ENCODE peak calls at places on chromosomes 6 and 20, in five cellular contexts. V is HCT116; Z is Peyer's patch; J is CD8-positive, alpha-beta T cell; E is thoracic aorta. I is an unnamed sample.

GRCh38 chr6:133923938-133924593 is 29.0 kb upstream of the TBPL1 start:
- DNase-seq in V (peak; percentile 78), E (peak; percentile 21), Z (peak; percentile 86), J (peak; percentile 8), I (peak; percentile 62)

GRCh38 chr20:35146299-35146921 is 726 bp downstream of the EDEM2 start:
- DNase-seq in J (no peak), V (no peak), E (no peak), Z (peak; percentile 66), I (peak; percentile 11)

GRCh38 chr6:53128842-53129241 is 19.8 kb downstream of the GCM1 start:
- DNase-seq in J (no peak), Z (no peak), E (no peak), V (no peak), I (no peak)

GRCh38 chr6:148700713-148701392 is 46.0 kb upstream of the UST start:
- DNase-seq in V (no peak), Z (no peak), E (no peak), J (no peak), I (peak; percentile 53)

GRCh38 chr20:44683263-44684046 is 31.7 kb upstream of the CCN5 start:
- DNase-seq in V (peak; percentile 59), J (peak; percentile 10), Z (peak; percentile 79), E (no peak), I (peak; percentile 73)

GRCh38 chr6:31356216-31356945 is 598 bp downstream of the HLA-B start:
- DNase-seq in V (no peak), Z (peak; percentile 76), E (no peak), J (no peak), I (peak; percentile 57)

GRCh38 chr20:59788811-59789210 is 144.6 kb downstream of the SYCP2 start:
- DNase-seq in Z (no peak), E (no peak), V (no peak), J (no peak), I (no peak)

GRCh38 chr20:52217689-52218395 is 26.3 kb upstream of the ZFP64 start:
- DNase-seq in Z (no peak), V (no peak), J (no peak), E (no peak), I (peak; percentile 61)

GRCh38 chr20:32465092-32465900 is 107.2 kb downstream of the ASXL1 start:
- DNase-seq in Z (peak; percentile 95), E (no peak), J (no peak), V (no peak), I (no peak)

GRCh38 chr20:47220161-47220582 is 136.3 kb downstream of the ZMYND8 start:
- DNase-seq in V (peak; percentile 10), J (peak; percentile 7), E (no peak), Z (peak; percentile 65), I (no peak)

GRCh38 chr20:38404016-38404415 is 31.1 kb downstream of the SNHG17 start:
- DNase-seq in E (no peak), Z (no peak), J (no peak), V (no peak), I (no peak)

GRCh38 chr20:23270427-23270911 is 80.1 kb upstream of the NXT1 start:
- DNase-seq in Z (no peak), E (peak; percentile 17), J (no peak), V (no peak), I (no peak)

GRCh38 chr6:82057846-82058554 is 189.5 kb downstream of the IBTK start:
- DNase-seq in Z (no peak), J (no peak), V (no peak), E (no peak), I (no peak)

GRCh38 chr6:163945813-163946212 is 531.3 kb downstream of the QKI start:
- DNase-seq in V (no peak), E (no peak), J (no peak), Z (no peak), I (no peak)

GRCh38 chr6:104771258-104771832 is 88.4 kb downstream of the HACE1 start:
- DNase-seq in E (no peak), J (no peak), Z (no peak), V (no peak), I (peak; percentile 10)

GRCh38 chr20:18504479-18505060 is 3.2 kb upstream of the SEC23B start:
- DNase-seq in J (no peak), Z (no peak), E (peak; percentile 5), V (no peak), I (no peak)

GRCh38 chr6:111842891-111843290 is 30.4 kb downstream of the FYN start:
- DNase-seq in J (no peak), Z (no peak), V (no peak), E (no peak), I (peak; percentile 82)

GRCh38 chr6:36615018-36615761 is 21.0 kb downstream of the SRSF3 start:
- DNase-seq in J (no peak), E (no peak), V (peak; percentile 41), Z (peak; percentile 63), I (peak; percentile 46)

GRCh38 chr20:25077610-25078169 is 4.3 kb downstream of the VSX1 start:
- DNase-seq in E (no peak), V (no peak), J (no peak), Z (no peak), I (no peak)

GRCh38 chr20:41800040-41800439 is 181.9 kb upstream of the CHD6 start:
- DNase-seq in Z (no peak), J (no peak), E (no peak), V (no peak), I (no peak)

GRCh38 chr6:141467041-141467440 is 665.7 kb upstream of the GJE1 start:
- DNase-seq in Z (no peak), E (no peak), J (no peak), V (no peak), I (no peak)

GRCh38 chr20:16533493-16533892 is 39.8 kb downstream of the KIF16B start:
- DNase-seq in J (no peak), Z (no peak), E (no peak), V (no peak), I (no peak)

GRCh38 chr6:24492475-24492874 is 2.3 kb upstream of the ALDH5A1 start:
- DNase-seq in J (no peak), E (no peak), V (no peak), Z (no peak), I (no peak)

GRCh38 chr6:89122625-89123024 is 4.8 kb upstream of the SRSF12 start:
- DNase-seq in J (no peak), E (no peak), V (peak; percentile 21), Z (no peak), I (peak; percentile 71)

DNA sequence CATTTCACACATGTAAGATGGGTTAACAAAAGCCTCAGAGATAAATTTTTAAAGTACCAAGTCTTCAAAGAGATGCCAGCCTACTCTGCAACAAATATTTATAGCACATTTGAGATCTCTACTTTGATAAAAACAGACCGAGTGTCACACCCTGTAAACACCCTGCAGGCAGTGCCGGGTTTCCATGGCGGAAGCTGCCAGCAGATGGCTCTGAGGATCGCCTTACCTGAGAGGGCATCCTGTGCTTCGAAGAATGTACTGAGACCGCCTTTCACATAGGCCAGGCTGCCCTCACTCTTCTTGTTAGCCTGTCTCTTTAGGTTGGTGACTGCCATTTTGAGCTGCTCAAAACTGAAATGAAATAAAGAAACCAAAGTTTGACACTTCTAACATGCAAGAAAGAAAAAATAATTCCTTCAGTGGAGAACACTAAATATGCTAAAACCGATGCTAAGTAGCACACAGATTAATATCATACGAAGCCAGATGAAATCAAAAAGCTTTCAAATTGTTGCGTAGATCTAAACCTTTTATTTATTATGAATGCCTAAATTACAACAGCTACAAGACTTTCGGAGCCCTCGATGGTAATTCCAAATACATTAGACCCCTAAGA is 39.3 kb downstream of the HUS1B start:
- DNase-seq in E (no peak), Z (no peak), J (no peak), V (no peak), I (no peak)
- TF ChIP-seq CTCF in E (no peak), Z (no peak), J (no peak), V (peak; percentile 34), I (no peak)

GRCh38 chr20:2655331-2656116 is 3.1 kb downstream of the NOP56 start:
- DNase-seq in V (no peak), J (no peak), Z (no peak), E (no peak), I (no peak)

GRCh38 chr20:2653511-2654383 is 1.3 kb downstream of the NOP56 start:
- DNase-seq in J (no peak), V (no peak), Z (no peak), E (no peak), I (no peak)

GRCh38 chr20:2654384-2654822 is 2.0 kb downstream of the NOP56 start:
- DNase-seq in V (no peak), E (no peak), J (no peak), Z (no peak), I (no peak)

GRCh38 chr20:2656471-2657117 is 4.2 kb downstream of the NOP56 start:
- DNase-seq in V (no peak), Z (no peak), E (no peak), J (no peak), I (no peak)

GRCh38 chr20:2654831-2655230 is 2.4 kb downstream of the NOP56 start:
- DNase-seq in E (no peak), Z (no peak), V (no peak), J (no peak), I (no peak)
- H3K4me3 ChIP-seq in E (no peak overlapping the region), Z (no peak overlapping the region), V (no peak overlapping the region), J (no peak overlapping the region), I (peak overlapping the region; percentile 86)

GRCh38 chr6:17987576-17988421 is at the start of gene KIF13A:
- DNase-seq in Z (peak; percentile 78), E (peak; percentile 23), V (no peak), J (no peak), I (peak; percentile 65)
- TF ChIP-seq CTCF in Z (peak; percentile 49), E (peak; percentile 34), V (no peak), J (no peak), I (peak; percentile 7)

GRCh38 chr20:62817975-62818591 is 1.2 kb downstream of the COL9A3 start:
- DNase-seq in V (no peak), Z (no peak), J (no peak), E (no peak), I (no peak)

GRCh38 chr20:62814709-62815065 is 2.2 kb upstream of the COL9A3 start:
- DNase-seq in E (no peak), V (no peak), J (no peak), Z (no peak), I (no peak)

GRCh38 chr20:62816879-62817873 is at the start of gene COL9A3:
- DNase-seq in V (no peak), E (no peak), J (no peak), Z (no peak), I (no peak)

GRCh38 chr20:62815066-62815991 is 1.5 kb upstream of the COL9A3 start:
- DNase-seq in V (no peak), J (no peak), E (no peak), Z (no peak), I (no peak)

GRCh38 chr20:62816031-62816878 is 595 bp upstream of the COL9A3 start:
- DNase-seq in Z (no peak), V (no peak), J (no peak), E (no peak), I (no peak)
- H3K4me3 ChIP-seq in Z (peak overlapping the region; percentile 41), V (peak overlapping the region; percentile 45), J (peak overlapping the region; percentile 35), E (peak overlapping the region; percentile 57), I (no peak overlapping the region)

DNA sequence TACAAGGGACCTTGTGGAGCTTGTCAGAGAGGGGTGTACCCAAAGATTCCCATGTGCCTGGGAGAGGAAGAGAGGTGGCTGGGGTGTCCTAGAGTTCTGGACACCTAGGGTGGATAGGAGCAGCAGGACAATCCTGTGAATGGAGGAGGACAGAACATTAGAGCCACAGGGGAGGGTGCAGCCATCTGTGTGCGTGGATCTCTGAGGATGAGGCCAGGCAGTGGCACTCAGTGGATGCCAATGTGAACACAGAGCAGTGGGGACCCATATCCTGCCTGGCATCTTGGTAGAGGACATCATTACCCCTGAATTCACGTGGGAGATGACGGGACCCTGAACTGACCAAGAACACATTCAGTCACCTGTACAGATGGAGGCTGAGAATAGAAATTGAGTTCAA is 205.3 kb downstream of the CD83 start:
- DNase-seq in V (no peak), J (no peak), Z (no peak), E (no peak), I (no peak)
- TF ChIP-seq CTCF in V (no peak), J (no peak), Z (no peak), E (no peak), I (no peak)